ENCODE peak calls at places on chromosomes 2 and 18, in eight cellular contexts. M, E, K, P, H, D, F and R are unnamed samples.
A peak's percentile ranks its signal among the peaks of the same experiment; 100 is the strongest.

GRCh38 chr2:128585706-128586105 is 267.0 kb upstream of the HS6ST1 start:
- DNase-seq in D (no peak), E (peak; percentile 98), K (no peak), M (no peak), P (no peak), F (no peak), H (no peak), R (no peak)

GRCh38 chr18:6677086-6677485 is 52.4 kb upstream of the ARHGAP28 start:
- DNase-seq in K (no peak), H (no peak), E (no peak), F (no peak), P (no peak), M (no peak), D (no peak), R (no peak)

GRCh38 chr18:76932026-76932819 is 109.9 kb downstream of the ZNF236 start:
- DNase-seq in H (peak; percentile 34), P (no peak), D (no peak), K (no peak), E (peak; percentile 92), M (no peak), F (no peak), R (peak; percentile 36)

GRCh38 chr2:235501663-235502009 is 7.8 kb downstream of the AGAP1 start:
- DNase-seq in D (no peak), H (no peak), K (no peak), F (no peak), E (no peak), M (no peak), P (no peak), R (no peak)

GRCh38 chr2:73112026-73112912 is 479 bp downstream of the RAB11FIP5 start:
- DNase-seq in K (peak; percentile 60), M (no peak), P (no peak), F (no peak), H (peak; percentile 32), D (peak; percentile 75), E (peak; percentile 49), R (peak; percentile 37)

GRCh38 chr2:10375570-10376266 is 72.4 kb downstream of the ODC1 start:
- DNase-seq in M (no peak), P (no peak), D (no peak), H (no peak), K (no peak), E (no peak), F (no peak), R (no peak)

GRCh38 chr18:37322497-37323035 is 243.0 kb downstream of the CELF4 start:
- DNase-seq in F (peak; percentile 17), H (peak; percentile 30), P (no peak), D (peak; percentile 85), M (no peak), K (peak; percentile 52), E (peak; percentile 21), R (peak; percentile 48)

GRCh38 chr18:57223160-57223870 is 76.4 kb downstream of the BOD1L2 start:
- DNase-seq in P (no peak), D (no peak), M (no peak), H (no peak), K (no peak), E (no peak), F (no peak), R (no peak)

GRCh38 chr2:119713819-119714490 is 35.0 kb downstream of the TMEM177 start:
- DNase-seq in P (no peak), F (no peak), D (no peak), K (no peak), H (no peak), M (no peak), E (no peak), R (no peak)

GRCh38 chr2:16070648-16070971 is 130.3 kb downstream of the MYCN start:
- DNase-seq in K (no peak), M (no peak), H (no peak), D (no peak), P (no peak), E (no peak), F (no peak), R (no peak)

GRCh38 chr2:181657379-181657778 is 474 bp upstream of the CERKL start:
- DNase-seq in F (no peak), E (no peak), P (no peak), M (no peak), D (peak; percentile 49), K (no peak), H (no peak), R (no peak)

GRCh38 chr2:240603846-240604245 is 17.3 kb downstream of the CAPN10 start:
- DNase-seq in M (no peak), F (no peak), P (no peak), E (no peak), D (no peak), K (peak; percentile 30), H (no peak), R (peak; percentile 4)

GRCh38 chr2:3127279-3127690 is 250.3 kb downstream of the EIPR1 start:
- DNase-seq in K (no peak), E (no peak), M (no peak), F (no peak), H (no peak), P (no peak), D (no peak), R (no peak)

GRCh38 chr2:107025869-107026380 is 140.0 kb upstream of the ST6GAL2 start:
- DNase-seq in K (no peak), D (no peak), F (peak; percentile 69), M (no peak), P (no peak), H (no peak), E (peak; percentile 23), R (no peak)

GRCh38 chr2:53403836-53404413 is 363.7 kb upstream of the CHAC2 start:
- DNase-seq in M (no peak), K (no peak), D (no peak), H (no peak), E (peak; percentile 79), F (no peak), P (no peak), R (no peak)

GRCh38 chr2:224849264-224849663 is 133.1 kb upstream of the CCDC195 start:
- DNase-seq in H (no peak), D (no peak), E (no peak), M (no peak), F (no peak), K (no peak), P (no peak), R (no peak)

GRCh38 chr2:36456227-36456788 is 100.7 kb downstream of the CRIM1 start:
- DNase-seq in F (no peak), H (peak; percentile 38), E (peak; percentile 81), M (no peak), D (no peak), P (peak; percentile 37), K (peak; percentile 83), R (peak; percentile 32)

GRCh38 chr2:128317186-128317897 is 1.3 kb downstream of the HS6ST1 start:
- DNase-seq in F (no peak), P (peak; percentile 15), E (no peak), K (peak; percentile 55), D (peak; percentile 78), M (peak; percentile 11), H (peak; percentile 62), R (no peak)

GRCh38 chr2:11530864-11531451 is 2.9 kb upstream of the GREB1 start:
- DNase-seq in K (no peak), E (no peak), D (no peak), H (no peak), P (no peak), F (no peak), M (no peak), R (no peak)

GRCh38 chr2:80300346-80300745 is 4.2 kb downstream of the LRRTM1 start:
- DNase-seq in P (no peak), K (no peak), D (no peak), M (no peak), H (no peak), F (no peak), E (no peak), R (no peak)

GRCh38 chr2:208673631-208674030 is 267.0 kb downstream of the PTH2R start:
- DNase-seq in P (no peak), M (no peak), H (no peak), F (no peak), E (no peak), K (no peak), D (no peak), R (no peak)

GRCh38 chr2:6443424-6443823 is 422.3 kb downstream of the CMPK2 start:
- DNase-seq in H (no peak), D (no peak), P (no peak), E (peak; percentile 29), F (no peak), M (no peak), K (no peak), R (no peak)

GRCh38 chr2:196251132-196251531 is 79.8 kb upstream of the STK17B start:
- DNase-seq in D (no peak), K (no peak), H (no peak), P (no peak), M (no peak), E (no peak), F (no peak), R (no peak)
- H3K27ac ChIP-seq in D (no peak overlapping the region), K (no peak overlapping the region), H (no peak overlapping the region), P (no peak overlapping the region), M (no peak overlapping the region), E (no peak overlapping the region), F (no peak overlapping the region), R (no peak overlapping the region)

DNA sequence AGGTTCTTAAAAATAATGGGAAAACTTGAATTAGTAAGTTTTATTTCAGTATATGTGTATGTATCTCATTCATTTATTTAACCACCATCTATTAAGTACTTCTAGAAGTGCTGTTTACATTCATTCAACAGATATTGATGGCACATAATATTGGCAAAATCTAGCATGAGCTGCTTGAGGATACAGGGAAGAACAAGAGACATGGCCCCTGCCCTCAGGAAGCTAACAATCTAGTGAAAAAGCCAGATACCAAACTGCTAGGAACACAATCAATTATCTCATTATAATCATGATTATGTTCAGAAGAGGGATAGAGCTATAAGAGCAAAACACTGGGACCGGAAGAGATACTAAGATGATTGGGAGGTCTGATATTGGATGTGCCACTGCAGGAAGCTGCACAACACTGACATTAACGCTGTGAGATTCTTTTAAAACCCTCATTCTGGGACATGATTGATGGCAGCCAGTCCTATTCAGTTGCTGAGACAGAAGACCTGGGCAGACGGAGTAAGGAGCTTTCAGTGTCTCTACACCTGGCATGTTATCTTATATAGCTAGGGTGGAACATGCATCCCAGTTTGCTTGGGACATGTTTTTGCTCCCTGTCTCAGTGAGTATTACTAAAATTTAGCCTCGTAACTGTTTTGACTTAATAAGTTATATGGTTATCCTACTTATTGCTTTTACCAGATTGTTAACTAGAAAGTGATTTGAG is 314.1 kb downstream of the STK39 start:
- DNase-seq in M (no peak), F (no peak), E (no peak), D (no peak), H (no peak), P (no peak), K (no peak), R (no peak)
- TF ChIP-seq POLR2A in M (no peak), F (no peak), E (no peak), D (no peak), H (no peak), P (no peak), K (no peak), R (no peak)

DNA sequence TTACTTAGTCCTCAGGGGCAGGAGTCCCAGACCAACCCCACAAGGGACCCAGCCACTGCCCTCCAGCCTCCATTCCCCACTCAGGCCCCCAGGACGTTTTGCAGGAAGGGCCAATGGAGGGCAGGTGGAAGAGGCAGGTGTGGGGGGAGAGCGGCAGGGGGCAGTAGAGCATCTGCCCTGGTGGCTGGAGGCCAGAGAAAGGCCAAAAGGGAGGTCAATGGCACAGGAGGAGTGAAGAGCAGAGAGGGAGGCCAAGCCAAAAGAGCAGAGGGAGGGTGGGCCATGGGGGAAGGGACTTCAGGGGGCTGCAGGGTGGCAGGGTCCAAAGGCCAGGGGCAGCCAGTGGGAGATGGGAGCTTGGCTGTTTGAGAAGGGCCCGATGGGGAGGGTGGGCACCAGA is 17.3 kb upstream of the GPR55 start:
- DNase-seq in P (no peak), D (peak; percentile 34), H (no peak), K (no peak), E (no peak), M (no peak), F (no peak), R (no peak)
- TF ChIP-seq CTCF in P (no peak), D (peak; percentile 24), H (no peak), K (no peak), E (no peak), M (peak; percentile 29), F (no peak), R (no peak)

GRCh38 chr2:20065885-20066602 is 14.6 kb upstream of the LAPTM4A start:
- DNase-seq in F (peak; percentile 77), D (no peak), E (peak; percentile 60), H (peak; percentile 54), K (peak; percentile 53), M (no peak), P (no peak), R (peak; percentile 86)
- H3K27ac ChIP-seq in F (peak overlapping the region; percentile 55), D (no peak overlapping the region), E (no peak overlapping the region), H (no peak overlapping the region), K (no peak overlapping the region), M (no peak overlapping the region), P (peak overlapping the region; percentile 43), R (no peak overlapping the region)